ENCODE peak calls at places on chromosome 13, in eight cellular contexts. E, V, F, J, K, Z, U and B are unnamed samples.
A peak's percentile ranks its signal among the peaks of the same experiment; 100 is the strongest.

GRCh38 chr13:75760182-75760981 is 124.3 kb downstream of the LMO7 start:
- DNase-seq in E (peak; percentile 74), V (no peak), F (no peak), J (no peak), K (peak; percentile 33), Z (peak; percentile 12), U (no peak), B (peak; percentile 80)

GRCh38 chr13:29683041-29683440 is 87.6 kb upstream of the SLC7A1 start:
- DNase-seq in E (peak; percentile 40), V (no peak), F (no peak), J (no peak), K (no peak), Z (no peak), U (no peak), B (no peak)

GRCh38 chr13:25281937-25282332 is 5.4 kb downstream of the MTMR6 start:
- DNase-seq in E (no peak), V (no peak), F (no peak), J (no peak), K (no peak), Z (no peak), U (no peak), B (no peak)

GRCh38 chr13:43894438-43894837 is 14.7 kb downstream of the LACC1 start:
- DNase-seq in E (no peak), V (no peak), F (no peak), J (no peak), K (no peak), Z (no peak), U (no peak), B (peak; percentile 25)

GRCh38 chr13:41523396-41523795 is 66.0 kb downstream of the RGCC start:
- DNase-seq in E (no peak), V (no peak), F (no peak), J (peak; percentile 36), K (no peak), Z (no peak), U (no peak), B (no peak)

GRCh38 chr13:36919206-36919832 is 719 bp downstream of the SMAD9 start:
- DNase-seq in E (peak; percentile 38), V (peak; percentile 65), F (no peak), J (peak; percentile 67), K (peak; percentile 17), Z (peak; percentile 37), U (no peak), B (peak; percentile 16)

GRCh38 chr13:99665716-99666115 is 164.4 kb downstream of the TM9SF2 start:
- DNase-seq in E (no peak), V (no peak), F (no peak), J (no peak), K (no peak), Z (no peak), U (no peak), B (no peak)

GRCh38 chr13:99698010-99698815 is 196.9 kb downstream of the TM9SF2 start:
- DNase-seq in E (no peak), V (no peak), F (no peak), J (no peak), K (no peak), Z (no peak), U (no peak), B (no peak)

GRCh38 chr13:35879111-35879510 is 252.1 kb downstream of the DCLK1 start:
- DNase-seq in E (no peak), V (no peak), F (no peak), J (no peak), K (no peak), Z (no peak), U (no peak), B (no peak)

GRCh38 chr13:61192826-61193225 is 222.8 kb downstream of the PCDH20 start:
- DNase-seq in E (no peak), V (no peak), F (no peak), J (no peak), K (no peak), Z (peak; percentile 2), U (no peak), B (no peak)

GRCh38 chr13:99436686-99437416 is 64.4 kb upstream of the TM9SF2 start:
- DNase-seq in E (peak; percentile 72), V (peak; percentile 91), F (peak; percentile 89), J (peak; percentile 91), K (peak; percentile 83), Z (peak; percentile 83), U (peak; percentile 66), B (peak; percentile 51)

GRCh38 chr13:62418872-62419271 is 1003.2 kb upstream of the PCDH20 start:
- DNase-seq in E (no peak), V (no peak), F (no peak), J (no peak), K (peak; percentile 30), Z (no peak), U (no peak), B (no peak)

GRCh38 chr13:45809810-45810394 is 41.7 kb downstream of the SIAH3 start:
- DNase-seq in E (no peak), V (no peak), F (no peak), J (peak; percentile 32), K (no peak), Z (no peak), U (no peak), B (no peak)

GRCh38 chr13:33761744-33762143 is 56.2 kb upstream of the RFC3 start:
- DNase-seq in E (peak; percentile 29), V (peak; percentile 86), F (no peak), J (no peak), K (no peak), Z (peak; percentile 5), U (no peak), B (peak; percentile 86)

GRCh38 chr13:56861472-56861871 is 279.2 kb upstream of the PRR20A start:
- DNase-seq in E (no peak), V (no peak), F (no peak), J (no peak), K (no peak), Z (peak; percentile 7), U (no peak), B (no peak)

GRCh38 chr13:81987677-81988357 is 1646.9 kb upstream of the SPRY2 start:
- DNase-seq in E (no peak), V (peak; percentile 42), F (no peak), J (no peak), K (no peak), Z (no peak), U (no peak), B (no peak)